ENCODE peak calls at places on chromosomes 13 and 19, in five cellular contexts. One of them, this sample, is unnamed.

GRCh38 chr13:95300625-95301134 is 571 bp downstream of the ABCC4 start:
- DNase-seq in stomach: peak
- DNase-seq in progenitor cell of endocrine pancreas: peak
- DNase-seq in fibroblast of mammary gland: peak
- DNase-seq in psoas muscle: peak
- DNase-seq in this sample: peak

GRCh38 chr13:78786399-78786879 is 127.5 kb upstream of the OBI1 start:
- DNase-seq in stomach: no peak
- DNase-seq in progenitor cell of endocrine pancreas: no peak
- DNase-seq in fibroblast of mammary gland: no peak
- DNase-seq in psoas muscle: no peak
- DNase-seq in this sample: no peak

GRCh38 chr13:33275916-33276315 is 9.6 kb downstream of the STARD13 start:
- DNase-seq in stomach: no peak
- DNase-seq in progenitor cell of endocrine pancreas: no peak
- DNase-seq in fibroblast of mammary gland: peak
- DNase-seq in psoas muscle: no peak
- DNase-seq in this sample: no peak

GRCh38 chr19:4971424-4971793 is 2.5 kb downstream of the KDM4B start:
- DNase-seq in stomach: peak
- DNase-seq in progenitor cell of endocrine pancreas: no peak
- DNase-seq in fibroblast of mammary gland: no peak
- DNase-seq in psoas muscle: no peak
- DNase-seq in this sample: no peak

GRCh38 chr19:18651300-18651699 is 14.5 kb downstream of the KLHL26 start:
- DNase-seq in stomach: no peak
- DNase-seq in progenitor cell of endocrine pancreas: no peak
- DNase-seq in fibroblast of mammary gland: no peak
- DNase-seq in psoas muscle: no peak
- DNase-seq in this sample: no peak

GRCh38 chr13:52169839-52170238 is 10.4 kb upstream of the NEK3 start:
- DNase-seq in stomach: no peak
- DNase-seq in progenitor cell of endocrine pancreas: no peak
- DNase-seq in fibroblast of mammary gland: no peak
- DNase-seq in psoas muscle: no peak
- DNase-seq in this sample: no peak

GRCh38 chr19:4414144-4414799 is 11.8 kb downstream of the CHAF1A start:
- DNase-seq in stomach: no peak
- DNase-seq in progenitor cell of endocrine pancreas: no peak
- DNase-seq in fibroblast of mammary gland: peak
- DNase-seq in psoas muscle: no peak
- DNase-seq in this sample: no peak

GRCh38 chr13:109235901-109236300 is 550.5 kb downstream of the IRS2 start:
- DNase-seq in stomach: no peak
- DNase-seq in progenitor cell of endocrine pancreas: no peak
- DNase-seq in fibroblast of mammary gland: no peak
- DNase-seq in psoas muscle: no peak
- DNase-seq in this sample: no peak

GRCh38 chr19:40279761-40280607 is 5.2 kb downstream of the AKT2 start:
- DNase-seq in stomach: no peak
- DNase-seq in progenitor cell of endocrine pancreas: no peak
- DNase-seq in fibroblast of mammary gland: peak
- DNase-seq in psoas muscle: no peak
- DNase-seq in this sample: no peak

GRCh38 chr13:93029536-93029935 is 197.1 kb upstream of the GPC6 start:
- DNase-seq in stomach: no peak
- DNase-seq in progenitor cell of endocrine pancreas: no peak
- DNase-seq in fibroblast of mammary gland: peak
- DNase-seq in psoas muscle: no peak
- DNase-seq in this sample: no peak

GRCh38 chr19:44499559-44499958 is 763 bp downstream of the ZNF180 start:
- DNase-seq in stomach: no peak
- DNase-seq in progenitor cell of endocrine pancreas: no peak
- DNase-seq in fibroblast of mammary gland: no peak
- DNase-seq in psoas muscle: no peak
- DNase-seq in this sample: no peak

DNA sequence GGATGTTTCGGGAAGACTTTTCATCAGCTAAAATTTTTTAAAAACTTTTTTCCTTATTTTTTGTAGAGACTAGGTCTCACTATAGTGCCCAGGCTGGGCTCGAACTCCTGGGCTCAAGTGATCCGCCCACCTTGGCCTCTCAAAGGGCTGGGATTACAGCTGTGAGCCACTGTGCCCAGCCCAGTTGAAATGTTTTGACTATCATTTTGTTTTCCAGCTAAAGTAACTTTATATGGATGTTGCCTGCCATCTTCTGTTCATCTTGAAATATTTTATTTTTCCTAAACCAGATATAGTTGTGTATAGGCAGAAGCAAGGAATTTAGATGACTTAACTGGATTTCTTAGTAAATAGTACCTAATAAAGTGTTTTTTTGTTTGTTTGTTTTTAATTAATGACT is 7.0 kb downstream of the CAB39L start:
- DNase-seq in stomach: no peak
- DNase-seq in progenitor cell of endocrine pancreas: no peak
- DNase-seq in fibroblast of mammary gland: peak
- DNase-seq in psoas muscle: peak
- DNase-seq in this sample: peak
- TF ChIP-seq CTCF in stomach: no peak
- TF ChIP-seq CTCF in progenitor cell of endocrine pancreas: no peak
- TF ChIP-seq CTCF in fibroblast of mammary gland: peak
- TF ChIP-seq CTCF in psoas muscle: no peak
- TF ChIP-seq CTCF in this sample: no peak

DNA sequence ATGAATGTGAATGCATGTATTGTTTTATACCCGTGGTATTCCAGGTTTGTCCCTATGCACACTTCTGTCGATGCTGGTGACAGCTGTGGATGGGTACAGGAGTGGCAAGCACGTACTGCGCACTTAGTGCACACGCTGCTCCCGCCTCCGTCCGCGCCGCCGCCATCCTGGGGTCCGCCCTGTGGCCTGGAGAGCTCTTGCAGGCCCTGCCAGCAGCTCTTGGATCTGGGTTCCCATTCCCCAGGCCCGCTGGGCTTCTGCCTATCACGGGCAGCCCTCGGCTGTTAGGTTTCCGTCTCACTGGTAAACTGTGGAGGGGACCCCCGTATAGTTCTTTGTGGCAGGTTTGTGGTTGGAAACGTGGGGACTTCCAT is 4.0 kb downstream of the GNA11 start:
- DNase-seq in stomach: no peak
- DNase-seq in progenitor cell of endocrine pancreas: no peak
- DNase-seq in fibroblast of mammary gland: peak
- DNase-seq in psoas muscle: peak
- DNase-seq in this sample: no peak
- TF ChIP-seq CTCF in stomach: no peak
- TF ChIP-seq CTCF in progenitor cell of endocrine pancreas: no peak
- TF ChIP-seq CTCF in fibroblast of mammary gland: peak
- TF ChIP-seq CTCF in psoas muscle: peak
- TF ChIP-seq CTCF in this sample: no peak

DNA sequence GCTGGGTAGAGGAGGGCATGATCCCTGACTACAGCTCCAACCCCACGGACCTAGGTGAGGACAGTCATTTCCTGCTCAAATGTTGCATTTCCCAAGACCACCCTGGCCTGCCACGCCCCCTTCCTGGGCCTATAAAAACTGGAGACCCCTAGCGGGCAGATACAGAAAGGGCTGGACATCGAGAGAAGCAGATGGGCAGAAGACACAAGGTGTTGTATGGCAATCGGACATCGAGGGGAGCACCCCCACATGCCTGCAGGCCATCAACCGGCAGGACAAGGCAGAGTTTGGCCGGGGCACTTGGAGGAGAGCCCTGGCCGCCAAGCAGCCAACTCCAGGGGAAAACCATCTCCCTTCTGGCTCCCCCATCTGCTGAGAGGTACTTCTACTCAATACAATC is 746.4 kb downstream of the PCDH9 start:
- DNase-seq in stomach: no peak
- DNase-seq in progenitor cell of endocrine pancreas: no peak
- DNase-seq in fibroblast of mammary gland: no peak
- DNase-seq in psoas muscle: no peak
- DNase-seq in this sample: no peak
- TF ChIP-seq CTCF in stomach: no peak
- TF ChIP-seq CTCF in progenitor cell of endocrine pancreas: no peak
- TF ChIP-seq CTCF in fibroblast of mammary gland: no peak
- TF ChIP-seq CTCF in psoas muscle: no peak
- TF ChIP-seq CTCF in this sample: no peak

GRCh38 chr19:2087621-2088100 is 8.5 kb downstream of the MOB3A start:
- DNase-seq in stomach: no peak
- DNase-seq in progenitor cell of endocrine pancreas: no peak
- DNase-seq in fibroblast of mammary gland: no peak
- DNase-seq in psoas muscle: no peak
- DNase-seq in this sample: no peak
- TF ChIP-seq CTCF in stomach: no peak
- TF ChIP-seq CTCF in progenitor cell of endocrine pancreas: no peak
- TF ChIP-seq CTCF in fibroblast of mammary gland: no peak
- TF ChIP-seq CTCF in psoas muscle: no peak
- TF ChIP-seq CTCF in this sample: no peak